ENCODE peak calls at places on chromosomes 4 and X, in five cellular contexts. One of them, this sample, is unnamed.

GRCh38 chr4:184684491-184685189 is 35.1 kb downstream of the PRIMPOL start:
- ATAC-seq in pancreas: peak; percentile 24
- ATAC-seq in activated CD4-positive, CD25-positive, alpha-beta regulatory T cell treated with anti-CD3 and anti-CD28 coated beads, Interleukin-2, amount 50 U/mL, for 24 hours: no peak
- ATAC-seq in psoas muscle: no peak
- ATAC-seq in stimulated activated memory B cell treated with anti-CD40 and anti-IgM and Interleukin-4, amounts not matched to agents 10 μg/mL and 1 μg/mL and 100 μg/mL, for 72 hours: no peak
- ATAC-seq in this sample: no peak

GRCh38 chr4:122118243-122118642 is 33.9 kb upstream of the BLTP1 start:
- ATAC-seq in pancreas: no peak
- ATAC-seq in activated CD4-positive, CD25-positive, alpha-beta regulatory T cell treated with anti-CD3 and anti-CD28 coated beads, Interleukin-2, amount 50 U/mL, for 24 hours: no peak
- ATAC-seq in psoas muscle: no peak
- ATAC-seq in stimulated activated memory B cell treated with anti-CD40 and anti-IgM and Interleukin-4, amounts not matched to agents 10 μg/mL and 1 μg/mL and 100 μg/mL, for 72 hours: peak; percentile 24
- ATAC-seq in this sample: no peak

GRCh38 chr4:155578726-155579385 is 87.8 kb upstream of the GUCY1A1 start:
- ATAC-seq in pancreas: no peak
- ATAC-seq in activated CD4-positive, CD25-positive, alpha-beta regulatory T cell treated with anti-CD3 and anti-CD28 coated beads, Interleukin-2, amount 50 U/mL, for 24 hours: no peak
- ATAC-seq in psoas muscle: no peak
- ATAC-seq in stimulated activated memory B cell treated with anti-CD40 and anti-IgM and Interleukin-4, amounts not matched to agents 10 μg/mL and 1 μg/mL and 100 μg/mL, for 72 hours: no peak
- ATAC-seq in this sample: no peak

GRCh38 chr4:184383497-184384055 is 90.8 kb downstream of the IRF2 start:
- ATAC-seq in pancreas: peak; percentile 77
- ATAC-seq in activated CD4-positive, CD25-positive, alpha-beta regulatory T cell treated with anti-CD3 and anti-CD28 coated beads, Interleukin-2, amount 50 U/mL, for 24 hours: no peak
- ATAC-seq in psoas muscle: peak; percentile 60
- ATAC-seq in stimulated activated memory B cell treated with anti-CD40 and anti-IgM and Interleukin-4, amounts not matched to agents 10 μg/mL and 1 μg/mL and 100 μg/mL, for 72 hours: no peak
- ATAC-seq in this sample: peak; percentile 44

GRCh38 chr4:149706942-149707341 is 108.7 kb downstream of the IQCM start:
- ATAC-seq in pancreas: no peak
- ATAC-seq in activated CD4-positive, CD25-positive, alpha-beta regulatory T cell treated with anti-CD3 and anti-CD28 coated beads, Interleukin-2, amount 50 U/mL, for 24 hours: no peak
- ATAC-seq in psoas muscle: no peak
- ATAC-seq in stimulated activated memory B cell treated with anti-CD40 and anti-IgM and Interleukin-4, amounts not matched to agents 10 μg/mL and 1 μg/mL and 100 μg/mL, for 72 hours: no peak
- ATAC-seq in this sample: no peak

GRCh38 chrX:110414679-110415439 is 56.2 kb downstream of the RTL9 start:
- ATAC-seq in pancreas: no peak
- ATAC-seq in activated CD4-positive, CD25-positive, alpha-beta regulatory T cell treated with anti-CD3 and anti-CD28 coated beads, Interleukin-2, amount 50 U/mL, for 24 hours: no peak
- ATAC-seq in psoas muscle: no peak
- ATAC-seq in stimulated activated memory B cell treated with anti-CD40 and anti-IgM and Interleukin-4, amounts not matched to agents 10 μg/mL and 1 μg/mL and 100 μg/mL, for 72 hours: peak; percentile 55
- ATAC-seq in this sample: no peak

GRCh38 chr4:76666940-76667532 is 230.9 kb downstream of the SOWAHB start:
- ATAC-seq in pancreas: no peak
- ATAC-seq in activated CD4-positive, CD25-positive, alpha-beta regulatory T cell treated with anti-CD3 and anti-CD28 coated beads, Interleukin-2, amount 50 U/mL, for 24 hours: no peak
- ATAC-seq in psoas muscle: no peak
- ATAC-seq in stimulated activated memory B cell treated with anti-CD40 and anti-IgM and Interleukin-4, amounts not matched to agents 10 μg/mL and 1 μg/mL and 100 μg/mL, for 72 hours: no peak
- ATAC-seq in this sample: peak; percentile 62

GRCh38 chr4:164345756-164346155 is 408.2 kb upstream of the SMIM31 start:
- ATAC-seq in pancreas: no peak
- ATAC-seq in activated CD4-positive, CD25-positive, alpha-beta regulatory T cell treated with anti-CD3 and anti-CD28 coated beads, Interleukin-2, amount 50 U/mL, for 24 hours: no peak
- ATAC-seq in psoas muscle: no peak
- ATAC-seq in stimulated activated memory B cell treated with anti-CD40 and anti-IgM and Interleukin-4, amounts not matched to agents 10 μg/mL and 1 μg/mL and 100 μg/mL, for 72 hours: no peak
- ATAC-seq in this sample: no peak

GRCh38 chr4:118120120-118120760 is 86.0 kb downstream of the NDST3 start:
- ATAC-seq in pancreas: no peak
- ATAC-seq in activated CD4-positive, CD25-positive, alpha-beta regulatory T cell treated with anti-CD3 and anti-CD28 coated beads, Interleukin-2, amount 50 U/mL, for 24 hours: no peak
- ATAC-seq in psoas muscle: no peak
- ATAC-seq in stimulated activated memory B cell treated with anti-CD40 and anti-IgM and Interleukin-4, amounts not matched to agents 10 μg/mL and 1 μg/mL and 100 μg/mL, for 72 hours: no peak
- ATAC-seq in this sample: no peak

GRCh38 chrX:129721870-129722269 is 16.9 kb upstream of the XPNPEP2 start:
- ATAC-seq in pancreas: no peak
- ATAC-seq in activated CD4-positive, CD25-positive, alpha-beta regulatory T cell treated with anti-CD3 and anti-CD28 coated beads, Interleukin-2, amount 50 U/mL, for 24 hours: no peak
- ATAC-seq in psoas muscle: no peak
- ATAC-seq in stimulated activated memory B cell treated with anti-CD40 and anti-IgM and Interleukin-4, amounts not matched to agents 10 μg/mL and 1 μg/mL and 100 μg/mL, for 72 hours: no peak
- ATAC-seq in this sample: no peak

GRCh38 chrX:109841257-109841656 is 108.2 kb upstream of the ACSL4 start:
- ATAC-seq in pancreas: no peak
- ATAC-seq in activated CD4-positive, CD25-positive, alpha-beta regulatory T cell treated with anti-CD3 and anti-CD28 coated beads, Interleukin-2, amount 50 U/mL, for 24 hours: peak; percentile 78
- ATAC-seq in psoas muscle: no peak
- ATAC-seq in stimulated activated memory B cell treated with anti-CD40 and anti-IgM and Interleukin-4, amounts not matched to agents 10 μg/mL and 1 μg/mL and 100 μg/mL, for 72 hours: no peak
- ATAC-seq in this sample: peak; percentile 75

GRCh38 chr4:42341518-42342026 is 55.7 kb upstream of the SHISA3 start:
- ATAC-seq in pancreas: no peak
- ATAC-seq in activated CD4-positive, CD25-positive, alpha-beta regulatory T cell treated with anti-CD3 and anti-CD28 coated beads, Interleukin-2, amount 50 U/mL, for 24 hours: no peak
- ATAC-seq in psoas muscle: no peak
- ATAC-seq in stimulated activated memory B cell treated with anti-CD40 and anti-IgM and Interleukin-4, amounts not matched to agents 10 μg/mL and 1 μg/mL and 100 μg/mL, for 72 hours: no peak
- ATAC-seq in this sample: no peak

GRCh38 chrX:134601240-134601639 is 57.0 kb downstream of the PLAC1 start:
- ATAC-seq in pancreas: no peak
- ATAC-seq in activated CD4-positive, CD25-positive, alpha-beta regulatory T cell treated with anti-CD3 and anti-CD28 coated beads, Interleukin-2, amount 50 U/mL, for 24 hours: no peak
- ATAC-seq in psoas muscle: no peak
- ATAC-seq in stimulated activated memory B cell treated with anti-CD40 and anti-IgM and Interleukin-4, amounts not matched to agents 10 μg/mL and 1 μg/mL and 100 μg/mL, for 72 hours: no peak
- ATAC-seq in this sample: no peak

GRCh38 chr4:147760176-147760575 is 28.3 kb downstream of the ARHGAP10 start:
- ATAC-seq in pancreas: peak; percentile 77
- ATAC-seq in activated CD4-positive, CD25-positive, alpha-beta regulatory T cell treated with anti-CD3 and anti-CD28 coated beads, Interleukin-2, amount 50 U/mL, for 24 hours: no peak
- ATAC-seq in psoas muscle: no peak
- ATAC-seq in stimulated activated memory B cell treated with anti-CD40 and anti-IgM and Interleukin-4, amounts not matched to agents 10 μg/mL and 1 μg/mL and 100 μg/mL, for 72 hours: no peak
- ATAC-seq in this sample: no peak

GRCh38 chr4:105586638-105587328 is 34.4 kb downstream of the ARHGEF38 start:
- ATAC-seq in pancreas: peak; percentile 59
- ATAC-seq in activated CD4-positive, CD25-positive, alpha-beta regulatory T cell treated with anti-CD3 and anti-CD28 coated beads, Interleukin-2, amount 50 U/mL, for 24 hours: no peak
- ATAC-seq in psoas muscle: no peak
- ATAC-seq in stimulated activated memory B cell treated with anti-CD40 and anti-IgM and Interleukin-4, amounts not matched to agents 10 μg/mL and 1 μg/mL and 100 μg/mL, for 72 hours: no peak
- ATAC-seq in this sample: no peak

GRCh38 chr4:114563536-114564315 is 34.9 kb upstream of the UGT8 start:
- ATAC-seq in pancreas: peak; percentile 68
- ATAC-seq in activated CD4-positive, CD25-positive, alpha-beta regulatory T cell treated with anti-CD3 and anti-CD28 coated beads, Interleukin-2, amount 50 U/mL, for 24 hours: no peak
- ATAC-seq in psoas muscle: no peak
- ATAC-seq in stimulated activated memory B cell treated with anti-CD40 and anti-IgM and Interleukin-4, amounts not matched to agents 10 μg/mL and 1 μg/mL and 100 μg/mL, for 72 hours: no peak
- ATAC-seq in this sample: no peak

GRCh38 chr4:118329849-118330248 is 23.0 kb downstream of the PRSS12 start:
- ATAC-seq in pancreas: no peak
- ATAC-seq in activated CD4-positive, CD25-positive, alpha-beta regulatory T cell treated with anti-CD3 and anti-CD28 coated beads, Interleukin-2, amount 50 U/mL, for 24 hours: no peak
- ATAC-seq in psoas muscle: no peak
- ATAC-seq in stimulated activated memory B cell treated with anti-CD40 and anti-IgM and Interleukin-4, amounts not matched to agents 10 μg/mL and 1 μg/mL and 100 μg/mL, for 72 hours: no peak
- ATAC-seq in this sample: no peak

This sample was measured in activated T-helper 17 cell treated with anti-CD3 and anti-CD28 coated beads, Interleukin-2, amount 50 U/mL, for 72 hours.